ENCODE peak calls at places on chromosome 10, in five cellular contexts. One of them, this sample, is unnamed.

GRCh38 chr10:7896297-7896696 is 78.0 kb downstream of the TAF3 start:
- DNase-seq in fibroblast of lung: no peak
- DNase-seq in PC-3: no peak
- DNase-seq in GM23338: no peak
- DNase-seq in mammary epithelial cell: no peak
- DNase-seq in this sample: peak

GRCh38 chr10:67818323-67818722 is 19.7 kb downstream of the DNAJC12 start:
- DNase-seq in GM23338: no peak
- DNase-seq in mammary epithelial cell: peak
- DNase-seq in PC-3: peak
- DNase-seq in fibroblast of lung: peak
- DNase-seq in this sample: peak

GRCh38 chr10:26890956-26891355 is 30.2 kb upstream of the ABI1 start:
- DNase-seq in mammary epithelial cell: peak
- DNase-seq in GM23338: peak
- DNase-seq in fibroblast of lung: peak
- DNase-seq in PC-3: peak
- DNase-seq in this sample: peak

GRCh38 chr10:77037735-77038411 is 599.7 kb downstream of the KCNMA1 start:
- DNase-seq in mammary epithelial cell: no peak
- DNase-seq in GM23338: peak
- DNase-seq in fibroblast of lung: no peak
- DNase-seq in PC-3: no peak
- DNase-seq in this sample: peak

GRCh38 chr10:15864419-15864818 is 4.1 kb upstream of the MINDY3 start:
- DNase-seq in fibroblast of lung: no peak
- DNase-seq in PC-3: peak
- DNase-seq in mammary epithelial cell: no peak
- DNase-seq in GM23338: no peak
- DNase-seq in this sample: no peak

GRCh38 chr10:47294501-47294900 is 5.5 kb upstream of the GDF10 start:
- DNase-seq in PC-3: no peak
- DNase-seq in mammary epithelial cell: no peak
- DNase-seq in GM23338: no peak
- DNase-seq in fibroblast of lung: no peak
- DNase-seq in this sample: no peak

GRCh38 chr10:66782776-66783175 is 143.1 kb upstream of the LRRTM3 start:
- DNase-seq in GM23338: no peak
- DNase-seq in PC-3: peak
- DNase-seq in mammary epithelial cell: no peak
- DNase-seq in fibroblast of lung: peak
- DNase-seq in this sample: no peak

GRCh38 chr10:120702032-120702431 is 149.1 kb upstream of the WDR11 start:
- DNase-seq in fibroblast of lung: no peak
- DNase-seq in PC-3: peak
- DNase-seq in GM23338: no peak
- DNase-seq in mammary epithelial cell: no peak
- DNase-seq in this sample: no peak

GRCh38 chr10:103800789-103801540 is 54.4 kb downstream of the SH3PXD2A start:
- DNase-seq in PC-3: peak
- DNase-seq in GM23338: no peak
- DNase-seq in fibroblast of lung: no peak
- DNase-seq in mammary epithelial cell: peak
- DNase-seq in this sample: no peak

GRCh38 chr10:110083884-110084283 is 76.1 kb downstream of the ADD3 start:
- DNase-seq in GM23338: no peak
- DNase-seq in mammary epithelial cell: peak
- DNase-seq in fibroblast of lung: peak
- DNase-seq in PC-3: peak
- DNase-seq in this sample: peak

GRCh38 chr10:110638319-110638718 is 5.8 kb upstream of the RBM20 start:
- DNase-seq in mammary epithelial cell: no peak
- DNase-seq in fibroblast of lung: no peak
- DNase-seq in PC-3: no peak
- DNase-seq in GM23338: no peak
- DNase-seq in this sample: no peak

GRCh38 chr10:1579671-1580070 is 157.7 kb downstream of the ADARB2 start:
- DNase-seq in GM23338: no peak
- DNase-seq in fibroblast of lung: no peak
- DNase-seq in mammary epithelial cell: no peak
- DNase-seq in PC-3: no peak
- DNase-seq in this sample: no peak

GRCh38 chr10:24885551-24885950 is 66.9 kb downstream of the PRTFDC1 start:
- DNase-seq in fibroblast of lung: no peak
- DNase-seq in GM23338: no peak
- DNase-seq in PC-3: no peak
- DNase-seq in mammary epithelial cell: no peak
- DNase-seq in this sample: no peak

GRCh38 chr10:37734971-37735370 is 122.4 kb downstream of the ZNF248 start:
- DNase-seq in GM23338: no peak
- DNase-seq in fibroblast of lung: peak
- DNase-seq in PC-3: peak
- DNase-seq in mammary epithelial cell: peak
- DNase-seq in this sample: no peak

GRCh38 chr10:5466451-5466996 is 32.8 kb downstream of the CALML5 start:
- DNase-seq in GM23338: peak
- DNase-seq in mammary epithelial cell: peak
- DNase-seq in PC-3: peak
- DNase-seq in fibroblast of lung: peak
- DNase-seq in this sample: no peak

GRCh38 chr10:8435186-8436055 is 380.9 kb downstream of the GATA3 start:
- DNase-seq in PC-3: peak
- DNase-seq in fibroblast of lung: peak
- DNase-seq in mammary epithelial cell: peak
- DNase-seq in GM23338: no peak
- DNase-seq in this sample: no peak

GRCh38 chr10:5540886-5541285 is 16.1 kb downstream of the CALML3 start:
- DNase-seq in PC-3: no peak
- DNase-seq in GM23338: no peak
- DNase-seq in fibroblast of lung: no peak
- DNase-seq in mammary epithelial cell: no peak
- DNase-seq in this sample: no peak

GRCh38 chr10:121392657-121393056 is 205.6 kb downstream of the FGFR2 start:
- DNase-seq in mammary epithelial cell: no peak
- DNase-seq in PC-3: no peak
- DNase-seq in GM23338: no peak
- DNase-seq in fibroblast of lung: no peak
- DNase-seq in this sample: no peak

GRCh38 chr10:103512166-103512565 is 18.7 kb downstream of the NEURL1 start:
- DNase-seq in mammary epithelial cell: no peak
- DNase-seq in fibroblast of lung: no peak
- DNase-seq in PC-3: no peak
- DNase-seq in GM23338: no peak
- DNase-seq in this sample: no peak

GRCh38 chr10:78199759-78200158 is 166.1 kb downstream of the RPS24 start:
- DNase-seq in fibroblast of lung: no peak
- DNase-seq in GM23338: no peak
- DNase-seq in mammary epithelial cell: peak
- DNase-seq in PC-3: no peak
- DNase-seq in this sample: no peak

GRCh38 chr10:78188459-78188858 is 154.8 kb downstream of the RPS24 start:
- DNase-seq in PC-3: no peak
- DNase-seq in fibroblast of lung: no peak
- DNase-seq in GM23338: no peak
- DNase-seq in mammary epithelial cell: no peak
- DNase-seq in this sample: no peak

GRCh38 chr10:88989824-88990527 is 622 bp upstream of the FAS start:
- DNase-seq in PC-3: peak
- DNase-seq in mammary epithelial cell: peak
- DNase-seq in GM23338: no peak
- DNase-seq in fibroblast of lung: peak
- DNase-seq in this sample: peak

GRCh38 chr10:95496246-95496911 is 64.8 kb downstream of the SORBS1 start:
- DNase-seq in GM23338: no peak
- DNase-seq in PC-3: no peak
- DNase-seq in mammary epithelial cell: no peak
- DNase-seq in fibroblast of lung: no peak
- DNase-seq in this sample: no peak

GRCh38 chr10:94005050-94005449 is 11.3 kb downstream of the PLCE1 start:
- DNase-seq in fibroblast of lung: peak
- DNase-seq in mammary epithelial cell: peak
- DNase-seq in PC-3: peak
- DNase-seq in GM23338: no peak
- DNase-seq in this sample: no peak

GRCh38 chr10:16429539-16429938 is 7.3 kb upstream of the PTER start:
- DNase-seq in PC-3: no peak
- DNase-seq in GM23338: peak
- DNase-seq in fibroblast of lung: no peak
- DNase-seq in mammary epithelial cell: no peak
- DNase-seq in this sample: no peak

GRCh38 chr10:26486304-26486703 is 48.2 kb downstream of the APBB1IP start:
- DNase-seq in PC-3: peak
- DNase-seq in GM23338: no peak
- DNase-seq in fibroblast of lung: peak
- DNase-seq in mammary epithelial cell: peak
- DNase-seq in this sample: no peak

GRCh38 chr10:72730462-72730861 is 38.5 kb downstream of the MCU start:
- DNase-seq in GM23338: no peak
- DNase-seq in PC-3: no peak
- DNase-seq in mammary epithelial cell: no peak
- DNase-seq in fibroblast of lung: peak
- DNase-seq in this sample: no peak

GRCh38 chr10:26157734-26158133 is 58.8 kb upstream of the GAD2 start:
- DNase-seq in fibroblast of lung: no peak
- DNase-seq in mammary epithelial cell: no peak
- DNase-seq in PC-3: no peak
- DNase-seq in GM23338: peak
- DNase-seq in this sample: peak

GRCh38 chr10:124287791-124288190 is 130.9 kb downstream of the OAT start:
- DNase-seq in PC-3: no peak
- DNase-seq in GM23338: no peak
- DNase-seq in mammary epithelial cell: no peak
- DNase-seq in fibroblast of lung: no peak
- DNase-seq in this sample: no peak

GRCh38 chr10:71573562-71574300 is 145.8 kb downstream of the C10orf105 start:
- DNase-seq in mammary epithelial cell: no peak
- DNase-seq in GM23338: no peak
- DNase-seq in PC-3: no peak
- DNase-seq in fibroblast of lung: no peak
- DNase-seq in this sample: no peak

GRCh38 chr10:93816123-93816747 is 58.5 kb downstream of the LGI1 start:
- DNase-seq in fibroblast of lung: peak
- DNase-seq in mammary epithelial cell: peak
- DNase-seq in GM23338: peak
- DNase-seq in PC-3: peak
- DNase-seq in this sample: peak

GRCh38 chr10:43251664-43252165 is 15.2 kb downstream of the RASGEF1A start:
- DNase-seq in mammary epithelial cell: no peak
- DNase-seq in fibroblast of lung: no peak
- DNase-seq in GM23338: no peak
- DNase-seq in PC-3: no peak
- DNase-seq in this sample: no peak
- TF ChIP-seq EZH2 in mammary epithelial cell: no peak
- TF ChIP-seq EZH2 in fibroblast of lung: no peak
- TF ChIP-seq EZH2 in GM23338: no peak
- TF ChIP-seq EZH2 in PC-3: no peak
- TF ChIP-seq EZH2 in this sample: no peak

GRCh38 chr10:127196955-127197432 is 603 bp upstream of the INSYN2A start:
- DNase-seq in PC-3: no peak
- DNase-seq in mammary epithelial cell: no peak
- DNase-seq in GM23338: no peak
- DNase-seq in fibroblast of lung: no peak
- DNase-seq in this sample: no peak

GRCh38 chr10:127194598-127194997 is 1.8 kb downstream of the INSYN2A start:
- DNase-seq in PC-3: no peak
- DNase-seq in mammary epithelial cell: no peak
- DNase-seq in GM23338: no peak
- DNase-seq in fibroblast of lung: no peak
- DNase-seq in this sample: no peak

GRCh38 chr10:127195571-127196226 is 692 bp downstream of the INSYN2A start:
- DNase-seq in fibroblast of lung: peak
- DNase-seq in mammary epithelial cell: peak
- DNase-seq in GM23338: peak
- DNase-seq in PC-3: no peak
- DNase-seq in this sample: no peak

GRCh38 chr10:127196227-127196954 is at the start of gene INSYN2A:
- DNase-seq in mammary epithelial cell: peak
- DNase-seq in fibroblast of lung: peak
- DNase-seq in PC-3: peak
- DNase-seq in GM23338: peak
- DNase-seq in this sample: peak

GRCh38 chr10:127195041-127195506 is 1.3 kb downstream of the INSYN2A start:
- DNase-seq in fibroblast of lung: peak
- DNase-seq in GM23338: peak
- DNase-seq in mammary epithelial cell: no peak
- DNase-seq in PC-3: no peak
- DNase-seq in this sample: no peak
- TF ChIP-seq EZH2 in fibroblast of lung: no peak
- TF ChIP-seq EZH2 in GM23338: no peak
- TF ChIP-seq EZH2 in mammary epithelial cell: no peak
- TF ChIP-seq EZH2 in PC-3: no peak
- TF ChIP-seq EZH2 in this sample: peak

DNA sequence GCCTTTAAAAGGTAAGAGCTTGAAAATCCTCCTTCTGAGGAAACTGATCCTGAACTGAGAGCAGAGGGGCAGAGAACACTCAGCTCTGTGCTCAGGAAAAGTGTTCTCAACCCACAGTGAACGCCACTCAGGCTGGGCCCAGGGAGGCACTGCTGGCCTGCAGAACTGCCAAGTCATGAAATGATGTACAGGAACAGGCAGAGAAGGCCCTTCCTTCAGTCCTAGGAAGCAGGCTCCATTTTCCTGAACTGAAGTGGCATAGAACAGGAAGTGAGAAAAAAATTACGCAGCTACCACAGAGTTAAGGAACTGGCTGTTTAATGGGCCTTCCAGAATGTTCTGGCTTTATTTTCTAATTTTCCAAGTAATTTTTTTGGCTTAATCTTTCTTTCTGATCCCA is 39.3 kb downstream of the LRRC18 start:
- DNase-seq in GM23338: no peak
- DNase-seq in mammary epithelial cell: no peak
- DNase-seq in PC-3: no peak
- DNase-seq in fibroblast of lung: no peak
- DNase-seq in this sample: no peak
- TF ChIP-seq EZH2 in GM23338: no peak
- TF ChIP-seq EZH2 in mammary epithelial cell: no peak
- TF ChIP-seq EZH2 in PC-3: no peak
- TF ChIP-seq EZH2 in fibroblast of lung: no peak
- TF ChIP-seq EZH2 in this sample: no peak

DNA sequence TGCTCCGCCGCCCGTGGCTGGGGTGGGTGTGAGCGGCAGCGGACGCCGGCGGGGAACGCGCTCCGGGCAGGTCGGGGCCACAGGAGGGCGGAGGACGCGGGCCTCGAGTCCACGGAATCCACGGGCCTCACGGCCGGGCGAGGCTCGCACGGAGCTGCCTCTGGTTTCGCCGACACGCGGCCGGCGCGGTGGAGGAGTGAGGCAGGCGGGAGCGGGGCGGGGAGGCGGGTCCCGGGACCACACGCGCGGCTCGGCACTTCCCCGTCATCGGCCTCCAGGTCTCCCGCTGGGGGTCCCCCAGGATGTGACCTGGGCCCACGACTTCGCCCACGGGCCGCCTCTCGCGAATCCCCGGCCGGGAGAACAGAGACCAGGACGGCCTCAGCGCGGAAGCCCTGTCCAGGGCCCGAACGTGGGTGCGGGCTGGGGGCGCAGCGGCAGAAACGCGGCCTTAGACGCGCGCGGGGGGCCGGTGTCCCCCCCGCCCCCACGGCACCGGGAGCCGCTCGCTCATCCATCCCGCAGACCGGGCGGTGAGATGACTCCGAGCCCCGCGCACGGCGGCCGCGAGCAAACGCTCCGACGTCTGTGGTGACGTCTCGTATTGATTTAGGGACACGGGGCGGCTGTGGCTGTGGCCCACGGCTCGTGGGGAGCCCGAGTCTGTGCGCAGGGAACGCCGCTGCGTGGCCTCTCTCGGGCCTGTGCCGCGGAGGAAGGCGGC is 744 bp upstream of the NKX6-2 start:
- DNase-seq in fibroblast of lung: no peak
- DNase-seq in PC-3: no peak
- DNase-seq in GM23338: no peak
- DNase-seq in mammary epithelial cell: no peak
- DNase-seq in this sample: no peak
- TF ChIP-seq EZH2 in fibroblast of lung: peak
- TF ChIP-seq EZH2 in PC-3: peak
- TF ChIP-seq EZH2 in GM23338: peak
- TF ChIP-seq EZH2 in mammary epithelial cell: peak
- TF ChIP-seq EZH2 in this sample: peak